ENCODE peak calls at places on chromosomes 2 and 18, in seven cellular contexts. H, S, M, V, I, T and B are unnamed samples.

GRCh38 chr2:188399159-188399558 is 107.5 kb downstream of the GULP1 start:
- DNase-seq in T (no peak), I (no peak), H (no peak), V (peak; percentile 91), M (no peak), S (no peak), B (no peak)

GRCh38 chr2:134137182-134137595 is 116.7 kb upstream of the MGAT5 start:
- DNase-seq in V (peak; percentile 94), S (no peak), M (no peak), I (peak; percentile 79), H (peak; percentile 82), T (no peak), B (peak; percentile 33)

GRCh38 chr2:202360646-202361045 is 15.5 kb upstream of the BMPR2 start:
- DNase-seq in S (no peak), T (no peak), M (no peak), V (no peak), I (no peak), H (no peak), B (no peak)

GRCh38 chr2:53234548-53234903 is 533.1 kb upstream of the CHAC2 start:
- DNase-seq in I (no peak), T (no peak), H (no peak), V (peak; percentile 18), M (no peak), S (no peak), B (no peak)

GRCh38 chr2:138512672-138513071 is 11.1 kb downstream of the SPOPL start:
- DNase-seq in T (no peak), I (no peak), V (no peak), H (no peak), S (no peak), M (no peak), B (no peak)

GRCh38 chr18:3649559-3650426 is 199.8 kb downstream of the TGIF1 start:
- DNase-seq in S (no peak), I (peak; percentile 73), T (no peak), M (no peak), H (peak; percentile 71), V (peak; percentile 90), B (peak; percentile 38)

GRCh38 chr2:156333951-156334495 is 1.5 kb upstream of the NR4A2 start:
- DNase-seq in S (peak; percentile 41), I (peak; percentile 84), T (peak; percentile 69), H (no peak), V (peak; percentile 76), M (peak; percentile 58), B (peak; percentile 65)

GRCh38 chr2:215435261-215435808 is 533 bp downstream of the FN1 start:
- DNase-seq in H (no peak), T (no peak), V (no peak), I (peak; percentile 64), S (peak; percentile 49), M (no peak), B (no peak)

GRCh38 chr2:216082805-216083204 is 1.1 kb downstream of the TMEM169 start:
- DNase-seq in I (peak; percentile 13), S (peak; percentile 51), V (peak; percentile 40), M (peak; percentile 24), H (no peak), T (peak; percentile 73), B (no peak)

GRCh38 chr2:96167407-96168013 is 22.3 kb upstream of the DUSP2 start:
- DNase-seq in M (no peak), H (no peak), T (no peak), I (no peak), V (no peak), S (no peak), B (no peak)

GRCh38 chr2:158211516-158211915 is 109.8 kb downstream of the UPP2 start:
- DNase-seq in I (no peak), M (no peak), S (no peak), H (no peak), V (peak; percentile 75), T (no peak), B (no peak)

GRCh38 chr2:177257471-177257870 is 7.1 kb downstream of the NFE2L2 start:
- DNase-seq in H (no peak), S (no peak), M (no peak), V (no peak), I (no peak), T (no peak), B (no peak)

GRCh38 chr18:46220116-46220515 is 115.9 kb downstream of the HAUS1 start:
- DNase-seq in M (no peak), H (peak; percentile 15), V (peak; percentile 83), I (no peak), T (no peak), S (no peak), B (no peak)

GRCh38 chr2:174771631-174772491 is 7.6 kb upstream of the CHRNA1 start:
- DNase-seq in T (peak; percentile 37), V (peak; percentile 84), H (peak; percentile 81), S (peak; percentile 80), M (peak; percentile 69), I (peak; percentile 92), B (peak; percentile 88)

GRCh38 chr2:38174131-38174530 is 98.2 kb upstream of the CYP1B1 start:
- DNase-seq in H (no peak), V (no peak), T (no peak), S (no peak), I (no peak), M (no peak), B (no peak)

GRCh38 chr2:143694335-143694734 is 565.1 kb downstream of the ARHGAP15 start:
- DNase-seq in I (peak; percentile 34), H (no peak), T (no peak), S (no peak), M (no peak), V (no peak), B (no peak)

GRCh38 chr18:52313213-52313612 is 26.8 kb upstream of the DCC start:
- DNase-seq in I (no peak), T (no peak), M (no peak), V (peak; percentile 86), H (no peak), S (no peak), B (no peak)

GRCh38 chr2:45652090-45653050 is 895 bp downstream of the PRKCE start:
- DNase-seq in S (peak; percentile 72), T (peak; percentile 33), V (peak; percentile 58), H (peak; percentile 68), I (peak; percentile 34), M (no peak), B (peak; percentile 33)

GRCh38 chr2:101193038-101193437 is 41.9 kb upstream of the TBC1D8 start:
- DNase-seq in S (no peak), H (no peak), V (no peak), T (no peak), M (no peak), I (no peak), B (no peak)

GRCh38 chr18:59950215-59950944 is 50.6 kb downstream of the PMAIP1 start:
- DNase-seq in I (no peak), S (no peak), T (no peak), M (no peak), H (peak; percentile 8), V (no peak), B (no peak)

GRCh38 chr2:10441966-10442365 is 6.2 kb downstream of the ODC1 start:
- DNase-seq in H (peak; percentile 25), I (no peak), V (no peak), M (no peak), S (no peak), T (no peak), B (no peak)

GRCh38 chr2:43133708-43134570 is 92.5 kb downstream of the ZFP36L2 start:
- DNase-seq in M (peak; percentile 67), V (no peak), H (no peak), I (no peak), S (no peak), T (no peak), B (no peak)

GRCh38 chr2:206379321-206379720 is 64.0 kb upstream of the ADAM23 start:
- DNase-seq in I (no peak), M (no peak), V (no peak), S (no peak), H (no peak), T (peak; percentile 12), B (no peak)

GRCh38 chr2:16155351-16156145 is 215.2 kb downstream of the MYCN start:
- DNase-seq in H (no peak), S (peak; percentile 100), T (no peak), I (peak; percentile 43), V (no peak), M (no peak), B (no peak)

GRCh38 chr2:65309699-65310098 is 82.1 kb downstream of the ACTR2 start:
- DNase-seq in I (no peak), H (no peak), V (no peak), T (no peak), M (no peak), S (no peak), B (no peak)